ENCODE peak calls at places on chromosomes 11 and 22, in five cellular contexts. Y is neuronal stem cell, D is H1, X is H9, K is mesenchymal stem cell. Z is an unnamed sample.

GRCh38 chr11:11463397-11463796 is 110.3 kb upstream of the CSNK2A3 start:
- DNase-seq in Y (no peak), D (no peak), X (no peak), K (peak), Z (no peak)

GRCh38 chr11:43969543-43969942 is 27.1 kb downstream of the C11orf96 start:
- DNase-seq in Y (no peak), D (no peak), X (no peak), K (peak), Z (no peak)

GRCh38 chr11:2752204-2752772 is 52.5 kb upstream of the KCNQ1OT1 start:
- DNase-seq in Y (no peak), D (no peak), X (no peak), K (peak), Z (peak)

GRCh38 chr11:119065369-119065768 is 2.2 kb upstream of the VPS11 start:
- DNase-seq in Y (no peak), D (no peak), X (peak), K (peak), Z (peak)

GRCh38 chr11:9138612-9139579 is 47.5 kb upstream of the SCUBE2 start:
- DNase-seq in Y (no peak), D (no peak), X (no peak), K (peak), Z (peak)

GRCh38 chr11:62015615-62016014 is 48.2 kb upstream of the FTH1 start:
- DNase-seq in Y (no peak), D (no peak), X (no peak), K (peak), Z (no peak)

GRCh38 chr11:7341551-7341950 is 89.8 kb downstream of the SYT9 start:
- DNase-seq in Y (no peak), D (no peak), X (no peak), K (no peak), Z (no peak)

GRCh38 chr22:19727310-19728150 is 4.2 kb downstream of the GP1BB start:
- DNase-seq in Y (no peak), D (no peak), X (no peak), K (no peak), Z (no peak)

GRCh38 chr11:5363712-5364111 is 12.4 kb downstream of the OR51B6 start:
- DNase-seq in Y (no peak), D (no peak), X (no peak), K (peak), Z (no peak)

GRCh38 chr22:24380220-24381218 is 46.9 kb upstream of the ADORA2A start:
- DNase-seq in Y (no peak), D (no peak), X (no peak), K (no peak), Z (no peak)

GRCh38 chr22:49600891-49601431 is 226.7 kb downstream of the BRD1 start:
- DNase-seq in Y (no peak), D (no peak), X (no peak), K (no peak), Z (no peak)

GRCh38 chr11:117907276-117908110 is 21.7 kb downstream of the TMPRSS13 start:
- DNase-seq in Y (peak), D (peak), X (peak), K (peak), Z (peak)

GRCh38 chr22:40211481-40212052 is 33.8 kb downstream of the TNRC6B start:
- DNase-seq in Y (no peak), D (no peak), X (no peak), K (no peak), Z (no peak)

GRCh38 chr22:46233231-46233630 is 16.9 kb downstream of the CDPF1 start:
- DNase-seq in Y (no peak), D (no peak), X (no peak), K (no peak), Z (peak)

GRCh38 chr22:27982630-27983180 is 63.6 kb upstream of the PITPNB start:
- DNase-seq in Y (no peak), D (no peak), X (peak), K (no peak), Z (no peak)

GRCh38 chr11:9753031-9753430 is 89.2 kb downstream of the SWAP70 start:
- DNase-seq in Y (no peak), D (no peak), X (no peak), K (peak), Z (peak)

GRCh38 chr11:72609045-72609444 is 65.2 kb downstream of the PDE2A start:
- DNase-seq in Y (no peak), D (no peak), X (no peak), K (peak), Z (peak)

GRCh38 chr11:126104420-126104819 is 41.8 kb upstream of the CDON start:
- DNase-seq in Y (peak), D (peak), X (peak), K (no peak), Z (no peak)

GRCh38 chr11:73752903-73753302 is 8.0 kb downstream of the RAB6A start:
- DNase-seq in Y (no peak), D (no peak), X (no peak), K (no peak), Z (no peak)

GRCh38 chr11:68503792-68504191 is 43.2 kb downstream of the PPP6R3 start:
- DNase-seq in Y (no peak), D (no peak), X (no peak), K (no peak), Z (no peak)

GRCh38 chr11:13051257-13051656 is 42.1 kb downstream of the RASSF10 start:
- DNase-seq in Y (no peak), D (no peak), X (no peak), K (no peak), Z (no peak)

GRCh38 chr11:44005076-44005800 is 42.5 kb upstream of the ACCSL start:
- DNase-seq in Y (peak), D (no peak), X (no peak), K (no peak), Z (no peak)

GRCh38 chr11:124465368-124465767 is 19.9 kb upstream of the OR8B8 start:
- DNase-seq in Y (no peak), D (no peak), X (no peak), K (no peak), Z (no peak)

GRCh38 chr11:109378049-109378448 is 43.9 kb upstream of the C11orf87 start:
- DNase-seq in Y (no peak), D (no peak), X (no peak), K (no peak), Z (no peak)

GRCh38 chr11:28003615-28004014 is 104.3 kb downstream of the KIF18A start:
- DNase-seq in Y (no peak), D (no peak), X (no peak), K (no peak), Z (no peak)

GRCh38 chr11:73203322-73203721 is 14.8 kb upstream of the P2RY2 start:
- DNase-seq in Y (no peak), D (no peak), X (no peak), K (no peak), Z (no peak)

GRCh38 chr11:5243845-5244180 is 5.8 kb downstream of the HBG1 start:
- DNase-seq in Y (no peak), D (no peak), X (no peak), K (no peak), Z (no peak)

GRCh38 chr11:40094954-40095353 is 1364.5 kb downstream of the LRRC4C start:
- DNase-seq in Y (no peak), D (no peak), X (no peak), K (no peak), Z (no peak)

GRCh38 chr11:31442086-31442485 is 67.3 kb downstream of the IMMP1L start:
- DNase-seq in Y (no peak), D (no peak), X (no peak), K (no peak), Z (no peak)

GRCh38 chr11:18623707-18624106 is 10.4 kb downstream of the SPTY2D1 start:
- DNase-seq in Y (no peak), D (no peak), X (no peak), K (no peak), Z (no peak)

GRCh38 chr11:64659417-64660144 is 63.4 kb downstream of the NRXN2 start:
- DNase-seq in Y (no peak), D (no peak), X (no peak), K (peak), Z (peak)

DNA sequence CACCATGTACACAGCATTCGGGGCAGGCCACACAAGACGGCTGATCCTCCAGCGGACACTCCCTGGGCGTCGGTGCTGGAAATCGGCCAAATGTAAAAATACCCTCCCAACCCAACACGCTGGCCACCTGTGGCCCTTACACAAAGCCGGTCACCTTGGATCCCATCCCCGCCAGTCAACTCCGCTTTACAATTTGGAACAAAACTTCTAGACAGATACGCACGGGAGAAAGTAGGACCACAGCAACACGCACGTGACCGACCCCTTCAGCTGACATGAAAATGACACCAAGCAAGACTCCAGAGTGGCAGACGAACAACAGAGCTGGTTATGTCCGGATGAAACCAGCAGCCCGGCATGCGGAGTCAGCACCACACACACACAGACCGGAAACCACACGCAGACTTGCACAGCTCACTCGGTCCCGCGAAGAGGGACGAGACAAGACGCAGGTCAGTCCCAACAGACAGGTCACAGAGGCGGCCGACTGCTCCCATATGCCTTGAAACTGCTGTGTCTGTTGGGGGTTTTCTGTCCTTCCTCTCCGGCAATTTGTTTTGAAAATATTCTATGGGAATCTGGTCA is 366.6 kb downstream of the SHANK2 start:
- DNase-seq in Y (no peak), D (no peak), X (no peak), K (peak), Z (peak)
- H3K18ac ChIP-seq in Y (peak), D (no peak), X (peak), K (no peak), Z (no peak)

DNA sequence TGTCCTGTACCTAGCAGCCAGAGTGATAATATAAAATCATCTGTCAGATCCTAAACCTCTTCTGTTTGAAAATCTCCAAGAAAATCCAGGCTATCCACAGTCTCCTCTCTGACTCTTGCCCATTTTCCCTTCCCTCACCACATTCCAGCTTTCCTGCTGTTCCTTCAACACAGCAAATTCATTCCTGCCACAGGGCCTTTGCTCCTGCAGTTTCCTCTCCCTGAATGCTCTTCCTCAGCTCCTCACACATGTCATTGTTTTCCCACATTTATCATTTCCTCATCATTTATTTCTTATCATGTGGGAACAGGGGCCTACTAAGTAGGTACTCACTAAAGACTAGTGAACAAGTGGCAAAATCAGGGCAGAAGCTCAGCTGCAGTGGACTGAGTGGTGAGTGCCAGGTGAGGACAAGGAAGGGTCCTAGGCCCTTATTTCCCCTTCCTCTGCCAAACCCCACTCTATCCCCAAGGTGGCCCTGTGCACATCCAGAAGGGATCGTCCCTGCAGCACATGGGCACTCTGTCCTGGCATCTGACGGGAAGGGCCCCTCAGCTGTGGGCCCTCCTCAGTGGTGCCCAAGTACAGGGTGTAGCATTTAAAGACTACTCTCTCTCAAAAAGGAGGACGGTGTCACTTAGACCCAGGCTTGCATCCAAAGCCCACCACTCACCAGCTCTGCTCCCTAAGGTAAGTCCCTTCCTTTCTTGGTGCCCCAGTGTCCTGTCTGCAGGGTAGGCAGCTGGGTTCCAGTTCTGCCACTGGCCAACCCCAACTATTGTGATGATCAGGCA is 2.0 kb downstream of the LRRC32 start:
- DNase-seq in Y (no peak), D (no peak), X (no peak), K (no peak), Z (no peak)
- H3K18ac ChIP-seq in Y (no peak), D (no peak), X (no peak), K (peak), Z (no peak)

GRCh38 chr11:86571273-86571948 is 101.0 kb downstream of the ME3 start:
- DNase-seq in Y (no peak), D (peak), X (peak), K (no peak), Z (no peak)
- H3K18ac ChIP-seq in Y (peak), D (no peak), X (no peak), K (peak), Z (no peak)

DNA sequence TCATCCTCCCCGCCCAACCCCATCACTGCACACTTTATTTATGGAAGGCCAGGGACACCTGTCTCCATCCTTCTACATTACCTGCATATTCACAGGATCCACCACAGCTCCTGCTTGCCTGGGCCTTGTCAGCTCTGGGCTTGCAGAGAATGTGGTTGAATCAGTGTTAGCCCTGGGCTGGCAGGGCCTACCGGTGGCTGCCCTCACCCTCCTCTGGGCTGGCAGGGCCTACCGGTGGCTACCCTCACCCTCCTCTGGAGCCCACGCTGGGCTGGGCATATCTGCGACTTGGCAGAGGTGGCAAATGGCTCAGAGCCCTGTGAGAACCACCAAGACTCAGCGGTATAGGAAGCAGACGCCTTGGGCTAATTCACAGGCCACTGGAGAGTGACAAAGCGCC is 300.9 kb downstream of the NTM start:
- DNase-seq in Y (no peak), D (no peak), X (no peak), K (no peak), Z (no peak)
- H3K18ac ChIP-seq in Y (peak), D (no peak), X (no peak), K (no peak), Z (no peak)